ENCODE peak calls at places on chromosome 6, in nine cellular contexts. One of them, this sample, is unnamed.

GRCh38 chr6:27866370-27867050 is 45.7 kb downstream of the OR2B2 start:
- ATAC-seq in Right ventricle myocardium superior: peak; percentile 45
- ATAC-seq in activated T-cell treated with anti-CD3 and anti-CD28 coated beads, Interleukin-2, amount 50 U/mL, for 4 hours: peak; percentile 15
- ATAC-seq in activated CD8-positive, alpha-beta memory T cell treated with anti-CD3 and anti-CD28 coated beads, Interleukin-2, amount 10 ng/mL, durations not matched to agents 7 days and 5 days: peak; percentile 18
- ATAC-seq in naive thymus-derived CD4-positive, alpha-beta T cell: peak; percentile 20
- ATAC-seq in SK-N-SH treated with all-trans-retinoic acid at 6 μM for 48 hours: peak; percentile 41
- ATAC-seq in upper lobe of right lung: peak; percentile 5
- ATAC-seq in stimulated activated naive CD8-positive, alpha-beta T cell treated with anti-CD3 and anti-CD28 coated beads, Interleukin-15, Interleukin-2, amounts not matched to agents 100 U/mL and 50 U/mL, for 24 hours: peak; percentile 15
- ATAC-seq in effector memory CD8-positive, alpha-beta T cell: peak; percentile 35
- ATAC-seq in this sample: peak; percentile 14

GRCh38 chr6:130743175-130743574 is 84.0 kb upstream of the SMLR1 start:
- ATAC-seq in naive thymus-derived CD4-positive, alpha-beta T cell: no peak
- ATAC-seq in upper lobe of right lung: no peak
- ATAC-seq in activated T-cell treated with anti-CD3 and anti-CD28 coated beads, Interleukin-2, amount 50 U/mL, for 4 hours: no peak
- ATAC-seq in SK-N-SH treated with all-trans-retinoic acid at 6 μM for 48 hours: peak; percentile 71
- ATAC-seq in stimulated activated naive CD8-positive, alpha-beta T cell treated with anti-CD3 and anti-CD28 coated beads, Interleukin-15, Interleukin-2, amounts not matched to agents 100 U/mL and 50 U/mL, for 24 hours: no peak
- ATAC-seq in effector memory CD8-positive, alpha-beta T cell: no peak
- ATAC-seq in activated CD8-positive, alpha-beta memory T cell treated with anti-CD3 and anti-CD28 coated beads, Interleukin-2, amount 10 ng/mL, durations not matched to agents 7 days and 5 days: no peak
- ATAC-seq in Right ventricle myocardium superior: no peak
- ATAC-seq in this sample: no peak

GRCh38 chr6:130513770-130514169 is 148.0 kb downstream of the TMEM200A start:
- ATAC-seq in naive thymus-derived CD4-positive, alpha-beta T cell: peak; percentile 94
- ATAC-seq in effector memory CD8-positive, alpha-beta T cell: peak; percentile 92
- ATAC-seq in upper lobe of right lung: peak; percentile 56
- ATAC-seq in activated T-cell treated with anti-CD3 and anti-CD28 coated beads, Interleukin-2, amount 50 U/mL, for 4 hours: peak; percentile 72
- ATAC-seq in activated CD8-positive, alpha-beta memory T cell treated with anti-CD3 and anti-CD28 coated beads, Interleukin-2, amount 10 ng/mL, durations not matched to agents 7 days and 5 days: peak; percentile 93
- ATAC-seq in stimulated activated naive CD8-positive, alpha-beta T cell treated with anti-CD3 and anti-CD28 coated beads, Interleukin-15, Interleukin-2, amounts not matched to agents 100 U/mL and 50 U/mL, for 24 hours: peak; percentile 80
- ATAC-seq in Right ventricle myocardium superior: no peak
- ATAC-seq in SK-N-SH treated with all-trans-retinoic acid at 6 μM for 48 hours: peak; percentile 78
- ATAC-seq in this sample: peak; percentile 67

GRCh38 chr6:10759884-10760329 is 12.3 kb downstream of the TMEM14B start:
- ATAC-seq in stimulated activated naive CD8-positive, alpha-beta T cell treated with anti-CD3 and anti-CD28 coated beads, Interleukin-15, Interleukin-2, amounts not matched to agents 100 U/mL and 50 U/mL, for 24 hours: no peak
- ATAC-seq in effector memory CD8-positive, alpha-beta T cell: no peak
- ATAC-seq in naive thymus-derived CD4-positive, alpha-beta T cell: no peak
- ATAC-seq in activated T-cell treated with anti-CD3 and anti-CD28 coated beads, Interleukin-2, amount 50 U/mL, for 4 hours: no peak
- ATAC-seq in Right ventricle myocardium superior: peak; percentile 72
- ATAC-seq in upper lobe of right lung: peak; percentile 39
- ATAC-seq in activated CD8-positive, alpha-beta memory T cell treated with anti-CD3 and anti-CD28 coated beads, Interleukin-2, amount 10 ng/mL, durations not matched to agents 7 days and 5 days: no peak
- ATAC-seq in SK-N-SH treated with all-trans-retinoic acid at 6 μM for 48 hours: peak; percentile 70
- ATAC-seq in this sample: peak; percentile 96

GRCh38 chr6:112100561-112100960 is 13.2 kb downstream of the FAM229B start:
- ATAC-seq in stimulated activated naive CD8-positive, alpha-beta T cell treated with anti-CD3 and anti-CD28 coated beads, Interleukin-15, Interleukin-2, amounts not matched to agents 100 U/mL and 50 U/mL, for 24 hours: no peak
- ATAC-seq in activated CD8-positive, alpha-beta memory T cell treated with anti-CD3 and anti-CD28 coated beads, Interleukin-2, amount 10 ng/mL, durations not matched to agents 7 days and 5 days: no peak
- ATAC-seq in naive thymus-derived CD4-positive, alpha-beta T cell: no peak
- ATAC-seq in SK-N-SH treated with all-trans-retinoic acid at 6 μM for 48 hours: no peak
- ATAC-seq in upper lobe of right lung: no peak
- ATAC-seq in effector memory CD8-positive, alpha-beta T cell: no peak
- ATAC-seq in Right ventricle myocardium superior: no peak
- ATAC-seq in activated T-cell treated with anti-CD3 and anti-CD28 coated beads, Interleukin-2, amount 50 U/mL, for 4 hours: no peak
- ATAC-seq in this sample: no peak

GRCh38 chr6:96002576-96002910 is 13.2 kb upstream of the FUT9 start:
- ATAC-seq in activated T-cell treated with anti-CD3 and anti-CD28 coated beads, Interleukin-2, amount 50 U/mL, for 4 hours: no peak
- ATAC-seq in activated CD8-positive, alpha-beta memory T cell treated with anti-CD3 and anti-CD28 coated beads, Interleukin-2, amount 10 ng/mL, durations not matched to agents 7 days and 5 days: no peak
- ATAC-seq in naive thymus-derived CD4-positive, alpha-beta T cell: no peak
- ATAC-seq in stimulated activated naive CD8-positive, alpha-beta T cell treated with anti-CD3 and anti-CD28 coated beads, Interleukin-15, Interleukin-2, amounts not matched to agents 100 U/mL and 50 U/mL, for 24 hours: no peak
- ATAC-seq in upper lobe of right lung: peak; percentile 23
- ATAC-seq in SK-N-SH treated with all-trans-retinoic acid at 6 μM for 48 hours: no peak
- ATAC-seq in Right ventricle myocardium superior: no peak
- ATAC-seq in effector memory CD8-positive, alpha-beta T cell: no peak
- ATAC-seq in this sample: peak; percentile 17

GRCh38 chr6:106688177-106688951 is 59.0 kb downstream of the QRSL1 start:
- ATAC-seq in Right ventricle myocardium superior: no peak
- ATAC-seq in upper lobe of right lung: peak; percentile 74
- ATAC-seq in activated T-cell treated with anti-CD3 and anti-CD28 coated beads, Interleukin-2, amount 50 U/mL, for 4 hours: no peak
- ATAC-seq in stimulated activated naive CD8-positive, alpha-beta T cell treated with anti-CD3 and anti-CD28 coated beads, Interleukin-15, Interleukin-2, amounts not matched to agents 100 U/mL and 50 U/mL, for 24 hours: no peak
- ATAC-seq in SK-N-SH treated with all-trans-retinoic acid at 6 μM for 48 hours: no peak
- ATAC-seq in activated CD8-positive, alpha-beta memory T cell treated with anti-CD3 and anti-CD28 coated beads, Interleukin-2, amount 10 ng/mL, durations not matched to agents 7 days and 5 days: no peak
- ATAC-seq in naive thymus-derived CD4-positive, alpha-beta T cell: no peak
- ATAC-seq in effector memory CD8-positive, alpha-beta T cell: no peak
- ATAC-seq in this sample: no peak

GRCh38 chr6:170245233-170245992 is 45.5 kb downstream of the DLL1 start:
- ATAC-seq in effector memory CD8-positive, alpha-beta T cell: no peak
- ATAC-seq in upper lobe of right lung: no peak
- ATAC-seq in naive thymus-derived CD4-positive, alpha-beta T cell: no peak
- ATAC-seq in stimulated activated naive CD8-positive, alpha-beta T cell treated with anti-CD3 and anti-CD28 coated beads, Interleukin-15, Interleukin-2, amounts not matched to agents 100 U/mL and 50 U/mL, for 24 hours: no peak
- ATAC-seq in SK-N-SH treated with all-trans-retinoic acid at 6 μM for 48 hours: no peak
- ATAC-seq in activated T-cell treated with anti-CD3 and anti-CD28 coated beads, Interleukin-2, amount 50 U/mL, for 4 hours: no peak
- ATAC-seq in activated CD8-positive, alpha-beta memory T cell treated with anti-CD3 and anti-CD28 coated beads, Interleukin-2, amount 10 ng/mL, durations not matched to agents 7 days and 5 days: no peak
- ATAC-seq in Right ventricle myocardium superior: no peak
- ATAC-seq in this sample: no peak

GRCh38 chr6:134508862-134509498 is 191.1 kb upstream of the SGK1 start:
- ATAC-seq in activated CD8-positive, alpha-beta memory T cell treated with anti-CD3 and anti-CD28 coated beads, Interleukin-2, amount 10 ng/mL, durations not matched to agents 7 days and 5 days: no peak
- ATAC-seq in upper lobe of right lung: no peak
- ATAC-seq in SK-N-SH treated with all-trans-retinoic acid at 6 μM for 48 hours: no peak
- ATAC-seq in effector memory CD8-positive, alpha-beta T cell: no peak
- ATAC-seq in Right ventricle myocardium superior: no peak
- ATAC-seq in naive thymus-derived CD4-positive, alpha-beta T cell: no peak
- ATAC-seq in activated T-cell treated with anti-CD3 and anti-CD28 coated beads, Interleukin-2, amount 50 U/mL, for 4 hours: no peak
- ATAC-seq in stimulated activated naive CD8-positive, alpha-beta T cell treated with anti-CD3 and anti-CD28 coated beads, Interleukin-15, Interleukin-2, amounts not matched to agents 100 U/mL and 50 U/mL, for 24 hours: no peak
- ATAC-seq in this sample: peak; percentile 54

GRCh38 chr6:14706378-14706929 is 539.4 kb upstream of the JARID2 start:
- ATAC-seq in SK-N-SH treated with all-trans-retinoic acid at 6 μM for 48 hours: no peak
- ATAC-seq in activated T-cell treated with anti-CD3 and anti-CD28 coated beads, Interleukin-2, amount 50 U/mL, for 4 hours: peak; percentile 90
- ATAC-seq in effector memory CD8-positive, alpha-beta T cell: no peak
- ATAC-seq in upper lobe of right lung: peak; percentile 60
- ATAC-seq in stimulated activated naive CD8-positive, alpha-beta T cell treated with anti-CD3 and anti-CD28 coated beads, Interleukin-15, Interleukin-2, amounts not matched to agents 100 U/mL and 50 U/mL, for 24 hours: peak; percentile 95
- ATAC-seq in activated CD8-positive, alpha-beta memory T cell treated with anti-CD3 and anti-CD28 coated beads, Interleukin-2, amount 10 ng/mL, durations not matched to agents 7 days and 5 days: peak; percentile 70
- ATAC-seq in Right ventricle myocardium superior: peak; percentile 89
- ATAC-seq in naive thymus-derived CD4-positive, alpha-beta T cell: peak; percentile 28
- ATAC-seq in this sample: peak; percentile 75

GRCh38 chr6:130282234-130282995 is 59.7 kb upstream of the SAMD3 start:
- ATAC-seq in activated CD8-positive, alpha-beta memory T cell treated with anti-CD3 and anti-CD28 coated beads, Interleukin-2, amount 10 ng/mL, durations not matched to agents 7 days and 5 days: peak; percentile 93
- ATAC-seq in effector memory CD8-positive, alpha-beta T cell: peak; percentile 90
- ATAC-seq in activated T-cell treated with anti-CD3 and anti-CD28 coated beads, Interleukin-2, amount 50 U/mL, for 4 hours: peak; percentile 56
- ATAC-seq in SK-N-SH treated with all-trans-retinoic acid at 6 μM for 48 hours: peak; percentile 86
- ATAC-seq in upper lobe of right lung: no peak
- ATAC-seq in Right ventricle myocardium superior: no peak
- ATAC-seq in naive thymus-derived CD4-positive, alpha-beta T cell: peak; percentile 84
- ATAC-seq in stimulated activated naive CD8-positive, alpha-beta T cell treated with anti-CD3 and anti-CD28 coated beads, Interleukin-15, Interleukin-2, amounts not matched to agents 100 U/mL and 50 U/mL, for 24 hours: peak; percentile 63
- ATAC-seq in this sample: no peak

GRCh38 chr6:11437824-11438459 is 99.6 kb upstream of the TMEM170B start:
- ATAC-seq in activated T-cell treated with anti-CD3 and anti-CD28 coated beads, Interleukin-2, amount 50 U/mL, for 4 hours: no peak
- ATAC-seq in Right ventricle myocardium superior: no peak
- ATAC-seq in upper lobe of right lung: no peak
- ATAC-seq in activated CD8-positive, alpha-beta memory T cell treated with anti-CD3 and anti-CD28 coated beads, Interleukin-2, amount 10 ng/mL, durations not matched to agents 7 days and 5 days: no peak
- ATAC-seq in effector memory CD8-positive, alpha-beta T cell: no peak
- ATAC-seq in SK-N-SH treated with all-trans-retinoic acid at 6 μM for 48 hours: no peak
- ATAC-seq in stimulated activated naive CD8-positive, alpha-beta T cell treated with anti-CD3 and anti-CD28 coated beads, Interleukin-15, Interleukin-2, amounts not matched to agents 100 U/mL and 50 U/mL, for 24 hours: no peak
- ATAC-seq in naive thymus-derived CD4-positive, alpha-beta T cell: no peak
- ATAC-seq in this sample: peak; percentile 37

GRCh38 chr6:149235130-149235561 is 82.4 kb upstream of the TAB2 start:
- ATAC-seq in SK-N-SH treated with all-trans-retinoic acid at 6 μM for 48 hours: peak; percentile 15
- ATAC-seq in effector memory CD8-positive, alpha-beta T cell: no peak
- ATAC-seq in activated T-cell treated with anti-CD3 and anti-CD28 coated beads, Interleukin-2, amount 50 U/mL, for 4 hours: no peak
- ATAC-seq in activated CD8-positive, alpha-beta memory T cell treated with anti-CD3 and anti-CD28 coated beads, Interleukin-2, amount 10 ng/mL, durations not matched to agents 7 days and 5 days: no peak
- ATAC-seq in naive thymus-derived CD4-positive, alpha-beta T cell: no peak
- ATAC-seq in Right ventricle myocardium superior: peak; percentile 72
- ATAC-seq in upper lobe of right lung: peak; percentile 70
- ATAC-seq in stimulated activated naive CD8-positive, alpha-beta T cell treated with anti-CD3 and anti-CD28 coated beads, Interleukin-15, Interleukin-2, amounts not matched to agents 100 U/mL and 50 U/mL, for 24 hours: no peak
- ATAC-seq in this sample: peak; percentile 32

GRCh38 chr6:113564401-113565161 is 292.6 kb upstream of the MARCKS start:
- ATAC-seq in activated CD8-positive, alpha-beta memory T cell treated with anti-CD3 and anti-CD28 coated beads, Interleukin-2, amount 10 ng/mL, durations not matched to agents 7 days and 5 days: no peak
- ATAC-seq in upper lobe of right lung: peak; percentile 90
- ATAC-seq in activated T-cell treated with anti-CD3 and anti-CD28 coated beads, Interleukin-2, amount 50 U/mL, for 4 hours: no peak
- ATAC-seq in Right ventricle myocardium superior: peak; percentile 98
- ATAC-seq in SK-N-SH treated with all-trans-retinoic acid at 6 μM for 48 hours: peak; percentile 91
- ATAC-seq in naive thymus-derived CD4-positive, alpha-beta T cell: peak; percentile 59
- ATAC-seq in stimulated activated naive CD8-positive, alpha-beta T cell treated with anti-CD3 and anti-CD28 coated beads, Interleukin-15, Interleukin-2, amounts not matched to agents 100 U/mL and 50 U/mL, for 24 hours: no peak
- ATAC-seq in effector memory CD8-positive, alpha-beta T cell: no peak
- ATAC-seq in this sample: peak; percentile 61

GRCh38 chr6:43804550-43805223 is 34.7 kb downstream of the VEGFA start:
- ATAC-seq in activated T-cell treated with anti-CD3 and anti-CD28 coated beads, Interleukin-2, amount 50 U/mL, for 4 hours: no peak
- ATAC-seq in upper lobe of right lung: peak; percentile 13
- ATAC-seq in stimulated activated naive CD8-positive, alpha-beta T cell treated with anti-CD3 and anti-CD28 coated beads, Interleukin-15, Interleukin-2, amounts not matched to agents 100 U/mL and 50 U/mL, for 24 hours: no peak
- ATAC-seq in activated CD8-positive, alpha-beta memory T cell treated with anti-CD3 and anti-CD28 coated beads, Interleukin-2, amount 10 ng/mL, durations not matched to agents 7 days and 5 days: no peak
- ATAC-seq in Right ventricle myocardium superior: no peak
- ATAC-seq in effector memory CD8-positive, alpha-beta T cell: no peak
- ATAC-seq in naive thymus-derived CD4-positive, alpha-beta T cell: no peak
- ATAC-seq in SK-N-SH treated with all-trans-retinoic acid at 6 μM for 48 hours: no peak
- ATAC-seq in this sample: no peak

GRCh38 chr6:30684386-30685156 is 1.9 kb downstream of the PPP1R18 start:
- ATAC-seq in activated CD8-positive, alpha-beta memory T cell treated with anti-CD3 and anti-CD28 coated beads, Interleukin-2, amount 10 ng/mL, durations not matched to agents 7 days and 5 days: peak; percentile 6
- ATAC-seq in naive thymus-derived CD4-positive, alpha-beta T cell: no peak
- ATAC-seq in SK-N-SH treated with all-trans-retinoic acid at 6 μM for 48 hours: no peak
- ATAC-seq in effector memory CD8-positive, alpha-beta T cell: no peak
- ATAC-seq in stimulated activated naive CD8-positive, alpha-beta T cell treated with anti-CD3 and anti-CD28 coated beads, Interleukin-15, Interleukin-2, amounts not matched to agents 100 U/mL and 50 U/mL, for 24 hours: no peak
- ATAC-seq in activated T-cell treated with anti-CD3 and anti-CD28 coated beads, Interleukin-2, amount 50 U/mL, for 4 hours: no peak
- ATAC-seq in Right ventricle myocardium superior: no peak
- ATAC-seq in upper lobe of right lung: peak; percentile 5
- ATAC-seq in this sample: no peak

GRCh38 chr6:152821525-152821924 is 70.9 kb downstream of the VIP start:
- ATAC-seq in naive thymus-derived CD4-positive, alpha-beta T cell: no peak
- ATAC-seq in SK-N-SH treated with all-trans-retinoic acid at 6 μM for 48 hours: no peak
- ATAC-seq in activated T-cell treated with anti-CD3 and anti-CD28 coated beads, Interleukin-2, amount 50 U/mL, for 4 hours: no peak
- ATAC-seq in effector memory CD8-positive, alpha-beta T cell: no peak
- ATAC-seq in upper lobe of right lung: no peak
- ATAC-seq in stimulated activated naive CD8-positive, alpha-beta T cell treated with anti-CD3 and anti-CD28 coated beads, Interleukin-15, Interleukin-2, amounts not matched to agents 100 U/mL and 50 U/mL, for 24 hours: no peak
- ATAC-seq in activated CD8-positive, alpha-beta memory T cell treated with anti-CD3 and anti-CD28 coated beads, Interleukin-2, amount 10 ng/mL, durations not matched to agents 7 days and 5 days: no peak
- ATAC-seq in Right ventricle myocardium superior: no peak
- ATAC-seq in this sample: no peak

GRCh38 chr6:5665667-5666066 is 341.1 kb downstream of the NRN1 start:
- ATAC-seq in naive thymus-derived CD4-positive, alpha-beta T cell: no peak
- ATAC-seq in activated T-cell treated with anti-CD3 and anti-CD28 coated beads, Interleukin-2, amount 50 U/mL, for 4 hours: no peak
- ATAC-seq in SK-N-SH treated with all-trans-retinoic acid at 6 μM for 48 hours: no peak
- ATAC-seq in upper lobe of right lung: no peak
- ATAC-seq in effector memory CD8-positive, alpha-beta T cell: no peak
- ATAC-seq in stimulated activated naive CD8-positive, alpha-beta T cell treated with anti-CD3 and anti-CD28 coated beads, Interleukin-15, Interleukin-2, amounts not matched to agents 100 U/mL and 50 U/mL, for 24 hours: no peak
- ATAC-seq in activated CD8-positive, alpha-beta memory T cell treated with anti-CD3 and anti-CD28 coated beads, Interleukin-2, amount 10 ng/mL, durations not matched to agents 7 days and 5 days: no peak
- ATAC-seq in Right ventricle myocardium superior: no peak
- ATAC-seq in this sample: no peak

GRCh38 chr6:42009844-42010184 is 40.5 kb upstream of the TAF8 start:
- ATAC-seq in activated CD8-positive, alpha-beta memory T cell treated with anti-CD3 and anti-CD28 coated beads, Interleukin-2, amount 10 ng/mL, durations not matched to agents 7 days and 5 days: peak; percentile 7
- ATAC-seq in effector memory CD8-positive, alpha-beta T cell: no peak
- ATAC-seq in naive thymus-derived CD4-positive, alpha-beta T cell: peak; percentile 47
- ATAC-seq in stimulated activated naive CD8-positive, alpha-beta T cell treated with anti-CD3 and anti-CD28 coated beads, Interleukin-15, Interleukin-2, amounts not matched to agents 100 U/mL and 50 U/mL, for 24 hours: peak; percentile 44
- ATAC-seq in activated T-cell treated with anti-CD3 and anti-CD28 coated beads, Interleukin-2, amount 50 U/mL, for 4 hours: no peak
- ATAC-seq in SK-N-SH treated with all-trans-retinoic acid at 6 μM for 48 hours: no peak
- ATAC-seq in upper lobe of right lung: peak; percentile 23
- ATAC-seq in Right ventricle myocardium superior: no peak
- ATAC-seq in this sample: no peak

GRCh38 chr6:15926256-15926655 is 202.6 kb upstream of the MYLIP start:
- ATAC-seq in activated T-cell treated with anti-CD3 and anti-CD28 coated beads, Interleukin-2, amount 50 U/mL, for 4 hours: no peak
- ATAC-seq in upper lobe of right lung: no peak
- ATAC-seq in activated CD8-positive, alpha-beta memory T cell treated with anti-CD3 and anti-CD28 coated beads, Interleukin-2, amount 10 ng/mL, durations not matched to agents 7 days and 5 days: no peak
- ATAC-seq in stimulated activated naive CD8-positive, alpha-beta T cell treated with anti-CD3 and anti-CD28 coated beads, Interleukin-15, Interleukin-2, amounts not matched to agents 100 U/mL and 50 U/mL, for 24 hours: no peak
- ATAC-seq in Right ventricle myocardium superior: no peak
- ATAC-seq in SK-N-SH treated with all-trans-retinoic acid at 6 μM for 48 hours: no peak
- ATAC-seq in effector memory CD8-positive, alpha-beta T cell: no peak
- ATAC-seq in naive thymus-derived CD4-positive, alpha-beta T cell: no peak
- ATAC-seq in this sample: no peak

GRCh38 chr6:11198663-11199603 is 33.5 kb downstream of the NEDD9 start:
- ATAC-seq in SK-N-SH treated with all-trans-retinoic acid at 6 μM for 48 hours: no peak
- ATAC-seq in activated CD8-positive, alpha-beta memory T cell treated with anti-CD3 and anti-CD28 coated beads, Interleukin-2, amount 10 ng/mL, durations not matched to agents 7 days and 5 days: peak; percentile 82
- ATAC-seq in Right ventricle myocardium superior: no peak
- ATAC-seq in stimulated activated naive CD8-positive, alpha-beta T cell treated with anti-CD3 and anti-CD28 coated beads, Interleukin-15, Interleukin-2, amounts not matched to agents 100 U/mL and 50 U/mL, for 24 hours: peak; percentile 70
- ATAC-seq in effector memory CD8-positive, alpha-beta T cell: peak; percentile 83
- ATAC-seq in upper lobe of right lung: no peak
- ATAC-seq in activated T-cell treated with anti-CD3 and anti-CD28 coated beads, Interleukin-2, amount 50 U/mL, for 4 hours: peak; percentile 64
- ATAC-seq in naive thymus-derived CD4-positive, alpha-beta T cell: peak; percentile 77
- ATAC-seq in this sample: peak; percentile 47

GRCh38 chr6:14596410-14596809 is 478.8 kb downstream of the CD83 start:
- ATAC-seq in naive thymus-derived CD4-positive, alpha-beta T cell: peak; percentile 71
- ATAC-seq in activated CD8-positive, alpha-beta memory T cell treated with anti-CD3 and anti-CD28 coated beads, Interleukin-2, amount 10 ng/mL, durations not matched to agents 7 days and 5 days: no peak
- ATAC-seq in activated T-cell treated with anti-CD3 and anti-CD28 coated beads, Interleukin-2, amount 50 U/mL, for 4 hours: peak; percentile 67
- ATAC-seq in Right ventricle myocardium superior: no peak
- ATAC-seq in SK-N-SH treated with all-trans-retinoic acid at 6 μM for 48 hours: no peak
- ATAC-seq in effector memory CD8-positive, alpha-beta T cell: no peak
- ATAC-seq in upper lobe of right lung: peak; percentile 77
- ATAC-seq in stimulated activated naive CD8-positive, alpha-beta T cell treated with anti-CD3 and anti-CD28 coated beads, Interleukin-15, Interleukin-2, amounts not matched to agents 100 U/mL and 50 U/mL, for 24 hours: peak; percentile 84
- ATAC-seq in this sample: no peak

GRCh38 chr6:15530411-15530810 is 132.4 kb downstream of the DTNBP1 start:
- ATAC-seq in upper lobe of right lung: no peak
- ATAC-seq in SK-N-SH treated with all-trans-retinoic acid at 6 μM for 48 hours: no peak
- ATAC-seq in activated T-cell treated with anti-CD3 and anti-CD28 coated beads, Interleukin-2, amount 50 U/mL, for 4 hours: no peak
- ATAC-seq in naive thymus-derived CD4-positive, alpha-beta T cell: no peak
- ATAC-seq in stimulated activated naive CD8-positive, alpha-beta T cell treated with anti-CD3 and anti-CD28 coated beads, Interleukin-15, Interleukin-2, amounts not matched to agents 100 U/mL and 50 U/mL, for 24 hours: no peak
- ATAC-seq in effector memory CD8-positive, alpha-beta T cell: no peak
- ATAC-seq in Right ventricle myocardium superior: no peak
- ATAC-seq in activated CD8-positive, alpha-beta memory T cell treated with anti-CD3 and anti-CD28 coated beads, Interleukin-2, amount 10 ng/mL, durations not matched to agents 7 days and 5 days: no peak
- ATAC-seq in this sample: no peak

GRCh38 chr6:168417660-168418059 is 23.3 kb upstream of the SMOC2 start:
- ATAC-seq in naive thymus-derived CD4-positive, alpha-beta T cell: no peak
- ATAC-seq in activated T-cell treated with anti-CD3 and anti-CD28 coated beads, Interleukin-2, amount 50 U/mL, for 4 hours: no peak
- ATAC-seq in stimulated activated naive CD8-positive, alpha-beta T cell treated with anti-CD3 and anti-CD28 coated beads, Interleukin-15, Interleukin-2, amounts not matched to agents 100 U/mL and 50 U/mL, for 24 hours: no peak
- ATAC-seq in Right ventricle myocardium superior: peak; percentile 66
- ATAC-seq in upper lobe of right lung: no peak
- ATAC-seq in activated CD8-positive, alpha-beta memory T cell treated with anti-CD3 and anti-CD28 coated beads, Interleukin-2, amount 10 ng/mL, durations not matched to agents 7 days and 5 days: no peak
- ATAC-seq in SK-N-SH treated with all-trans-retinoic acid at 6 μM for 48 hours: no peak
- ATAC-seq in effector memory CD8-positive, alpha-beta T cell: no peak
- ATAC-seq in this sample: no peak

GRCh38 chr6:3176562-3177355 is 19.4 kb upstream of the TUBB2A start:
- ATAC-seq in naive thymus-derived CD4-positive, alpha-beta T cell: peak; percentile 65
- ATAC-seq in stimulated activated naive CD8-positive, alpha-beta T cell treated with anti-CD3 and anti-CD28 coated beads, Interleukin-15, Interleukin-2, amounts not matched to agents 100 U/mL and 50 U/mL, for 24 hours: peak; percentile 84
- ATAC-seq in activated CD8-positive, alpha-beta memory T cell treated with anti-CD3 and anti-CD28 coated beads, Interleukin-2, amount 10 ng/mL, durations not matched to agents 7 days and 5 days: peak; percentile 85
- ATAC-seq in effector memory CD8-positive, alpha-beta T cell: peak; percentile 42
- ATAC-seq in upper lobe of right lung: peak; percentile 52
- ATAC-seq in activated T-cell treated with anti-CD3 and anti-CD28 coated beads, Interleukin-2, amount 50 U/mL, for 4 hours: peak; percentile 90
- ATAC-seq in Right ventricle myocardium superior: peak; percentile 29
- ATAC-seq in SK-N-SH treated with all-trans-retinoic acid at 6 μM for 48 hours: peak; percentile 95
- ATAC-seq in this sample: peak; percentile 83

This sample was measured in esophagus mucosa.